ENCODE peak calls at places on chromosomes 1 and 21, in nine cellular contexts. S, L, D, Q, J, U, F, T and H are unnamed samples.

GRCh38 chr1:59455206-59455605 is 158.3 kb downstream of the FGGY start:
- DNase-seq in S (no peak), L (peak; percentile 88), D (no peak), Q (peak; percentile 78), J (no peak), U (no peak), F (no peak), T (no peak), H (no peak)

GRCh38 chr1:64006276-64007051 is 197.0 kb upstream of the UBE2U start:
- DNase-seq in S (peak; percentile 22), L (peak; percentile 88), D (no peak), Q (peak; percentile 96), J (no peak), U (peak; percentile 19), F (no peak), T (no peak), H (no peak)

GRCh38 chr1:209809601-209810000 is 3.7 kb upstream of the IRF6 start:
- DNase-seq in S (no peak), L (no peak), D (no peak), Q (peak; percentile 79), J (no peak), U (no peak), F (no peak), T (no peak), H (no peak)

GRCh38 chr1:22889213-22889827 is 83.3 kb downstream of the LACTBL1 start:
- DNase-seq in S (peak; percentile 44), L (peak; percentile 66), D (peak; percentile 33), Q (peak; percentile 66), J (peak; percentile 48), U (peak; percentile 28), F (peak; percentile 47), T (no peak), H (peak; percentile 75)

GRCh38 chr1:10339815-10340214 is 59.0 kb upstream of the PGD start:
- DNase-seq in S (peak; percentile 54), L (peak; percentile 76), D (peak; percentile 67), Q (peak; percentile 45), J (peak; percentile 83), U (peak; percentile 6), F (no peak), T (no peak), H (peak; percentile 85)

GRCh38 chr1:200072636-200073285 is 45.3 kb downstream of the NR5A2 start:
- DNase-seq in S (no peak), L (peak; percentile 21), D (no peak), Q (no peak), J (no peak), U (no peak), F (peak; percentile 9), T (peak; percentile 89), H (no peak)

GRCh38 chr1:101311146-101311892 is 74.5 kb downstream of the S1PR1 start:
- DNase-seq in S (no peak), L (no peak), D (no peak), Q (no peak), J (no peak), U (no peak), F (no peak), T (no peak), H (no peak)

GRCh38 chr1:31421404-31422040 is 8.5 kb downstream of the SERINC2 start:
- DNase-seq in S (no peak), L (peak; percentile 21), D (peak; percentile 81), Q (peak; percentile 33), J (peak; percentile 79), U (no peak), F (peak; percentile 64), T (peak; percentile 57), H (no peak)

GRCh38 chr1:87330201-87330953 is 1.7 kb downstream of the LMO4 start:
- DNase-seq in S (peak; percentile 44), L (peak; percentile 61), D (peak; percentile 79), Q (peak; percentile 33), J (peak; percentile 76), U (no peak), F (no peak), T (peak; percentile 54), H (no peak)

GRCh38 chr1:96306809-96307208 is 414.8 kb upstream of the PTBP2 start:
- DNase-seq in S (no peak), L (peak; percentile 86), D (no peak), Q (peak; percentile 48), J (no peak), U (no peak), F (no peak), T (no peak), H (no peak)

GRCh38 chr1:177928194-177928593 is 41.7 kb downstream of the SEC16B start:
- DNase-seq in S (no peak), L (peak; percentile 47), D (peak; percentile 72), Q (peak; percentile 27), J (peak; percentile 54), U (no peak), F (no peak), T (no peak), H (no peak)

GRCh38 chr1:39711359-39712340 is 20.4 kb upstream of the HPCAL4 start:
- DNase-seq in S (peak; percentile 77), L (peak; percentile 40), D (peak; percentile 95), Q (peak; percentile 23), J (peak; percentile 53), U (no peak), F (no peak), T (no peak), H (no peak)

GRCh38 chr1:212613440-212614335 is 5.1 kb downstream of the ATF3 start:
- DNase-seq in S (no peak), L (peak; percentile 95), D (no peak), Q (peak; percentile 53), J (no peak), U (no peak), F (no peak), T (no peak), H (no peak)

GRCh38 chr21:21366277-21366676 is 368.1 kb downstream of the NCAM2 start:
- DNase-seq in S (no peak), L (no peak), D (no peak), Q (no peak), J (no peak), U (no peak), F (no peak), T (no peak), H (peak; percentile 4)

GRCh38 chr1:12595839-12596821 is 21.9 kb downstream of the DHRS3 start:
- DNase-seq in S (peak; percentile 95), L (peak; percentile 99), D (peak; percentile 94), Q (peak; percentile 92), J (peak; percentile 79), U (no peak), F (no peak), T (no peak), H (peak; percentile 91)

GRCh38 chr1:107649023-107649422 is 316.0 kb downstream of the VAV3 start:
- DNase-seq in S (peak; percentile 16), L (peak; percentile 50), D (no peak), Q (peak; percentile 13), J (no peak), U (no peak), F (no peak), T (no peak), H (no peak)

GRCh38 chr1:54287176-54287650 is 87.2 kb downstream of the MRPL37 start:
- DNase-seq in S (peak; percentile 80), L (peak; percentile 83), D (no peak), Q (no peak), J (no peak), U (no peak), F (peak; percentile 15), T (no peak), H (peak; percentile 80)

GRCh38 chr1:162175393-162175792 is 105.9 kb downstream of the NOS1AP start:
- DNase-seq in S (no peak), L (no peak), D (peak; percentile 75), Q (no peak), J (peak; percentile 67), U (no peak), F (no peak), T (no peak), H (no peak)

GRCh38 chr1:74681001-74681400 is 7.4 kb upstream of the ERICH3 start:
- DNase-seq in S (no peak), L (no peak), D (no peak), Q (no peak), J (no peak), U (no peak), F (no peak), T (no peak), H (no peak)

GRCh38 chr1:117235863-117236465 is 25.2 kb upstream of the VTCN1 start:
- DNase-seq in S (no peak), L (no peak), D (no peak), Q (no peak), J (no peak), U (no peak), F (no peak), T (no peak), H (no peak)

DNA sequence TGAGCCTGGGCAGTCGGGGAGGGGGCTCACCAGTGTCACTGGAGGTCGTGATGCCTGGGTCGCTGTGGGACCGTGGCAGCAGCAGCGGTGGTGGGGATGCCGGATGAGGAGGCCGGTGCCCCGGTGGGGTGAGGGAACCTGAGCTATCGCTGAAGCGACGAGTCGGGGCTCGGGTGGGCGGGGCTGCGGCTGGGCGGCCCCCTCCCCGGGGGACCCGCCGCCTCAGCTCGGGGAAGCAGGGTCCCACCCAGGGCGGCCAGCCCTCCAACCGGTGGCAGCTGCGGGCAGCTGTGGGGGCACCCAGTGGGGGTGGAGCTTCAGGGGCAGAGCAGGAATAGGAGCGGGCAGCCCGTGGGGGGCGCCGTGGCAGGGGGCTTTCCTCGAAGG is 5.0 kb downstream of the ENTREP3 start:
- DNase-seq in S (no peak), L (no peak), D (peak; percentile 36), Q (no peak), J (no peak), U (no peak), F (no peak), T (no peak), H (no peak)
- H3K4me3 ChIP-seq in S (no peak overlapping the region), L (no peak overlapping the region), D (peak overlapping the region; percentile 70), Q (no peak overlapping the region), J (peak overlapping the region; percentile 47), U (no peak overlapping the region), F (peak overlapping the region; percentile 65), T (peak overlapping the region; percentile 62), H (no peak overlapping the region)

DNA sequence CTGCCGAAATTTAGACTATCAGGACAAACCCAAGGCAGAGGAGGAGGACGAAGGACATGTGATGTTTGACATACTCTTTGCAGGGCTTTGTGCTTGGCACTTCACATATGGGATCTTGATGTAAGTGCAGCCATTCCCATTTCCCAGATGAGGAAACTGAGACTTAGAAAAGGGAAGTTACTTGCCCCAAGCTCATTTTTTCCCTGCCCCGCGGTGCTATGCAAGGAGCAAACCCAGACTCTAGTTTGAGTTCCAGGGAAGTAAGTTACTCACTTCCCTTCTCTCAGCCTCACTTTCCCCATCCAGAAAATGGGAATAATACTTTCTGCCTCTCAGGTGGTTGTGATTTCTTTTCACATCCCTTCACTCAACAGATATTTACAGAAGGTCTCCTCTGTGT is 4.5 kb upstream of the FOXO6 start:
- DNase-seq in S (no peak), L (no peak), D (no peak), Q (no peak), J (peak; percentile 0), U (no peak), F (no peak), T (no peak), H (no peak)
- TF ChIP-seq EZH2phosphoT487 in S (no peak), L (no peak), D (no peak), Q (no peak), J (no peak), U (no peak), F (no peak), T (no peak), H (no peak)

GRCh38 chr1:89974701-89975470 is 20.0 kb upstream of the ZNF326 start:
- DNase-seq in S (no peak), L (peak; percentile 66), D (no peak), Q (no peak), J (no peak), U (no peak), F (no peak), T (no peak), H (no peak)
- H3K4me3 ChIP-seq in S (no peak overlapping the region), L (peak overlapping the region; percentile 41), D (no peak overlapping the region), Q (no peak overlapping the region), J (no peak overlapping the region), U (no peak overlapping the region), F (no peak overlapping the region), T (no peak overlapping the region), H (no peak overlapping the region)

GRCh38 chr1:77550135-77550534 is 132.3 kb downstream of the ZZZ3 start:
- DNase-seq in S (no peak), L (no peak), D (no peak), Q (no peak), J (no peak), U (no peak), F (no peak), T (no peak), H (no peak)
- TF ChIP-seq EZH2phosphoT487 in S (no peak), L (no peak), D (no peak), Q (no peak), J (no peak), U (no peak), F (no peak), T (no peak), H (no peak)